ENCODE peak calls at places on chromosomes 11 and 22, in nine cellular contexts. O, B, A, Y, K, Q, D, U and S are unnamed samples.

GRCh38 chr22:20488946-20489345 is 6.6 kb downstream of the KLHL22 start:
- DNase-seq in O (no peak), B (no peak), A (no peak), Y (peak), K (no peak), Q (no peak), D (no peak), U (no peak), S (no peak)

GRCh38 chr22:35733742-35734516 is 16.3 kb downstream of the APOL5 start:
- DNase-seq in O (no peak), B (no peak), A (no peak), Y (no peak), K (no peak), Q (no peak), D (no peak), U (no peak), S (no peak)

GRCh38 chr11:107719557-107720304 is 7.9 kb upstream of the SLN start:
- DNase-seq in O (no peak), B (peak), A (no peak), Y (no peak), K (no peak), Q (no peak), D (no peak), U (no peak), S (no peak)

GRCh38 chr11:13276454-13276851 is 1.1 kb upstream of the BMAL1 start:
- DNase-seq in O (no peak), B (no peak), A (no peak), Y (no peak), K (no peak), Q (no peak), D (no peak), U (no peak), S (no peak)

GRCh38 chr22:21032843-21033688 is 705 bp upstream of the SLC7A4 start:
- DNase-seq in O (no peak), B (no peak), A (no peak), Y (no peak), K (no peak), Q (no peak), D (no peak), U (no peak), S (no peak)

GRCh38 chr22:49957826-49958461 is 2.6 kb upstream of the PIM3 start:
- DNase-seq in O (peak), B (no peak), A (no peak), Y (peak), K (no peak), Q (no peak), D (peak), U (no peak), S (no peak)

GRCh38 chr22:25235547-25236290 is 16.3 kb downstream of the CRYBB2 start:
- DNase-seq in O (peak), B (peak), A (peak), Y (peak), K (peak), Q (peak), D (peak), U (peak), S (peak)

GRCh38 chr11:33691051-33691864 is 9.4 kb downstream of the C11orf91 start:
- DNase-seq in O (no peak), B (no peak), A (no peak), Y (no peak), K (no peak), Q (no peak), D (no peak), U (no peak), S (no peak)

GRCh38 chr11:93577291-93577690 is 34.1 kb upstream of the SMCO4 start:
- DNase-seq in O (no peak), B (peak), A (no peak), Y (no peak), K (no peak), Q (no peak), D (no peak), U (no peak), S (no peak)

GRCh38 chr11:2214527-2215229 is 43.1 kb upstream of the TH start:
- DNase-seq in O (peak), B (no peak), A (no peak), Y (peak), K (no peak), Q (peak), D (no peak), U (no peak), S (no peak)

GRCh38 chr11:4626207-4627105 is 10.8 kb upstream of the OR51D1 start:
- DNase-seq in O (peak), B (peak), A (peak), Y (peak), K (peak), Q (peak), D (no peak), U (peak), S (no peak)

GRCh38 chr22:44403166-44403565 is 90.4 kb upstream of the SHISAL1 start:
- DNase-seq in O (peak), B (no peak), A (no peak), Y (peak), K (no peak), Q (no peak), D (no peak), U (no peak), S (no peak)

GRCh38 chr11:128336203-128336602 is 251.2 kb downstream of the ETS1 start:
- DNase-seq in O (peak), B (peak), A (no peak), Y (peak), K (no peak), Q (no peak), D (peak), U (no peak), S (no peak)

GRCh38 chr11:34309970-34310369 is 47.8 kb downstream of the ABTB2 start:
- DNase-seq in O (no peak), B (no peak), A (no peak), Y (peak), K (no peak), Q (no peak), D (no peak), U (no peak), S (no peak)

GRCh38 chr11:67389477-67389876 is 2.3 kb upstream of the RAD9A start:
- DNase-seq in O (peak), B (no peak), A (peak), Y (peak), K (no peak), Q (peak), D (no peak), U (no peak), S (no peak)

GRCh38 chr11:122788781-122789535 is 49.3 kb upstream of the CRTAM start:
- DNase-seq in O (no peak), B (no peak), A (no peak), Y (no peak), K (no peak), Q (no peak), D (no peak), U (no peak), S (no peak)

GRCh38 chr11:107898270-107898669 is 30.0 kb upstream of the RAB39A start:
- DNase-seq in O (no peak), B (peak), A (no peak), Y (no peak), K (no peak), Q (no peak), D (no peak), U (no peak), S (no peak)

GRCh38 chr11:58392741-58393140 is 13.9 kb downstream of the OR5B3 start:
- DNase-seq in O (no peak), B (no peak), A (no peak), Y (no peak), K (no peak), Q (no peak), D (no peak), U (no peak), S (no peak)

GRCh38 chr22:49077586-49077985 is 750.1 kb downstream of the BRD1 start:
- DNase-seq in O (no peak), B (no peak), A (no peak), Y (no peak), K (no peak), Q (no peak), D (no peak), U (no peak), S (no peak)

GRCh38 chr11:47408598-47409439 is 429 bp downstream of the SLC39A13 start:
- DNase-seq in O (peak), B (peak), A (no peak), Y (peak), K (no peak), Q (no peak), D (peak), U (no peak), S (no peak)

GRCh38 chr11:119148855-119149370 is at the start of gene ABCG4:
- DNase-seq in O (no peak), B (peak), A (peak), Y (no peak), K (no peak), Q (no peak), D (peak), U (no peak), S (no peak)

GRCh38 chr11:20066013-20066782 is 94.1 kb downstream of the DBX1 start:
- DNase-seq in O (no peak), B (no peak), A (no peak), Y (peak), K (no peak), Q (no peak), D (no peak), U (no peak), S (no peak)

GRCh38 chr11:6389921-6390717 is at the start of gene SMPD1:
- DNase-seq in O (peak), B (peak), A (peak), Y (peak), K (peak), Q (peak), D (peak), U (peak), S (peak)

GRCh38 chr11:117690484-117691205 is 106.4 kb downstream of the DSCAML1 start:
- DNase-seq in O (no peak), B (no peak), A (no peak), Y (no peak), K (no peak), Q (no peak), D (no peak), U (no peak), S (no peak)

GRCh38 chr11:993141-993540 is 43.4 kb downstream of the MUC6 start:
- DNase-seq in O (no peak), B (no peak), A (no peak), Y (no peak), K (no peak), Q (no peak), D (no peak), U (no peak), S (no peak)

GRCh38 chr22:38431266-38432010 is 23.6 kb downstream of the KCNJ4 start:
- DNase-seq in O (no peak), B (no peak), A (no peak), Y (peak), K (no peak), Q (no peak), D (no peak), U (no peak), S (no peak)

GRCh38 chr11:101022256-101022655 is 107.4 kb downstream of the PGR start:
- DNase-seq in O (no peak), B (no peak), A (no peak), Y (no peak), K (no peak), Q (no peak), D (no peak), U (no peak), S (no peak)